ENCODE peak calls at places on chromosome 2, in ten cellular contexts. C is neural crest cell; Y is Kasumi-1; B is activated T-helper 1 cell treated with Interleukin-2 at 50 U/mL for 16 hours; Q is stimulated activated effector memory CD8-positive, alpha-beta T cell treated with anti-CD3 and anti-CD28 coated beads, Interleukin-12 subunit alpha, Interleukin-12 subunit beta, amount 100 ng/mL, for 72 hours; V is upper lobe of right lung; X is SIG-M5; R is foreskin fibroblast; J is type B pancreatic cell; K is OCI-LY7. F is an unnamed sample.

GRCh38 chr2:12602661-12603060 is 114.1 kb upstream of the TRIB2 start:
- DNase-seq in C (no peak), Y (no peak), B (no peak), Q (no peak), V (no peak), X (no peak), R (peak), J (no peak), K (no peak), F (no peak)

GRCh38 chr2:23446916-23447315 is 61.9 kb downstream of the KLHL29 start:
- DNase-seq in C (no peak), Y (no peak), B (no peak), Q (no peak), V (no peak), X (no peak), R (no peak), J (no peak), K (no peak), F (no peak)

GRCh38 chr2:143515318-143515717 is 386.1 kb downstream of the ARHGAP15 start:
- DNase-seq in C (no peak), Y (no peak), B (no peak), Q (no peak), V (no peak), X (no peak), R (no peak), J (no peak), K (no peak), F (no peak)

GRCh38 chr2:104853401-104853925 is 452 bp upstream of the POU3F3 start:
- DNase-seq in C (no peak), Y (no peak), B (no peak), Q (no peak), V (no peak), X (no peak), R (no peak), J (no peak), K (peak), F (no peak)

GRCh38 chr2:130836501-130837174 is at the start of gene ARHGEF4:
- DNase-seq in C (peak), Y (no peak), B (no peak), Q (no peak), V (peak), X (no peak), R (no peak), J (no peak), K (peak), F (no peak)

GRCh38 chr2:207716061-207716460 is 4.6 kb downstream of the CCNYL1 start:
- DNase-seq in C (no peak), Y (no peak), B (no peak), Q (no peak), V (no peak), X (no peak), R (no peak), J (no peak), K (no peak), F (no peak)

GRCh38 chr2:20025065-20025786 is 12.8 kb upstream of the MATN3 start:
- DNase-seq in C (no peak), Y (no peak), B (no peak), Q (no peak), V (no peak), X (no peak), R (no peak), J (no peak), K (no peak), F (peak)

GRCh38 chr2:98269274-98269673 is 77.0 kb upstream of the CNGA3 start:
- DNase-seq in C (peak), Y (peak), B (no peak), Q (no peak), V (no peak), X (peak), R (peak), J (no peak), K (peak), F (peak)

GRCh38 chr2:48017136-48017535 is 110.8 kb upstream of the FBXO11 start:
- DNase-seq in C (no peak), Y (no peak), B (no peak), Q (no peak), V (no peak), X (no peak), R (no peak), J (no peak), K (no peak), F (no peak)

GRCh38 chr2:10048501-10049171 is 5.3 kb downstream of the KLF11 start:
- DNase-seq in C (no peak), Y (peak), B (no peak), Q (no peak), V (no peak), X (no peak), R (no peak), J (no peak), K (peak), F (no peak)

GRCh38 chr2:9018534-9018933 is 15.1 kb upstream of the MBOAT2 start:
- DNase-seq in C (no peak), Y (no peak), B (no peak), Q (no peak), V (no peak), X (no peak), R (no peak), J (no peak), K (no peak), F (no peak)

GRCh38 chr2:165274698-165275097 is 35.5 kb downstream of the SCN2A start:
- DNase-seq in C (no peak), Y (no peak), B (no peak), Q (no peak), V (peak), X (no peak), R (no peak), J (no peak), K (no peak), F (no peak)

F was measured in GM04504.